ENCODE peak calls at places on chromosomes 5 and 9, in five cellular contexts. B is heart right ventricle, P is GM06990, Y is SK-N-MC, Q is keratinocyte. A is an unnamed sample.

GRCh38 chr5:95731571-95732554 is 727 bp downstream of the RHOBTB3 start:
- DNase-seq in Y (no peak), Q (no peak), P (peak; percentile 69), B (peak; percentile 66), A (no peak)

GRCh38 chr9:101029300-101030021 is 934 bp downstream of the PLPPR1 start:
- DNase-seq in Y (no peak), Q (no peak), B (no peak), P (no peak), A (no peak)

GRCh38 chr9:93090091-93090655 is 5.8 kb upstream of the CARD19 start:
- DNase-seq in Q (no peak), P (no peak), Y (no peak), B (no peak), A (no peak)

GRCh38 chr5:145244788-145245187 is 590.4 kb downstream of the PRELID2 start:
- DNase-seq in Q (no peak), P (no peak), Y (no peak), B (no peak), A (no peak)

GRCh38 chr5:129771058-129771838 is 23.4 kb downstream of the MINAR2 start:
- DNase-seq in P (no peak), B (no peak), Q (peak; percentile 21), Y (peak; percentile 62), A (no peak)

GRCh38 chr5:73125289-73125688 is 4.9 kb downstream of the TMEM171 start:
- DNase-seq in B (no peak), P (no peak), Y (no peak), Q (no peak), A (no peak)

GRCh38 chr9:107667269-107667681 is 177.7 kb upstream of the KLF4 start:
- DNase-seq in B (no peak), Y (no peak), Q (no peak), P (no peak), A (no peak)

GRCh38 chr9:105475302-105475701 is 27.5 kb downstream of the FSD1L start:
- DNase-seq in Q (no peak), P (no peak), B (no peak), Y (no peak), A (peak; percentile 24)

GRCh38 chr5:139354186-139354585 is 12.5 kb downstream of the PAIP2 start:
- DNase-seq in Y (no peak), P (no peak), Q (no peak), B (no peak), A (no peak)

GRCh38 chr5:158807947-158808346 is 291.8 kb downstream of the EBF1 start:
- DNase-seq in B (no peak), P (no peak), Q (no peak), Y (no peak), A (no peak)

GRCh38 chr5:75335486-75335885 is 1.5 kb upstream of the HMGCR start:
- DNase-seq in Y (no peak), Q (no peak), P (no peak), B (no peak), A (no peak)

GRCh38 chr5:139655727-139656271 is 7.7 kb downstream of the CXXC5 start:
- DNase-seq in P (no peak), B (peak; percentile 80), Y (no peak), Q (no peak), A (no peak)

GRCh38 chr9:14238044-14238443 is 75.9 kb downstream of the NFIB start:
- DNase-seq in Y (no peak), P (no peak), B (no peak), Q (no peak), A (no peak)

GRCh38 chr5:72246954-72247442 is 73.0 kb downstream of the MRPS27 start:
- DNase-seq in Y (no peak), B (no peak), P (no peak), Q (no peak), A (no peak)

GRCh38 chr9:16704489-16705111 is 165.9 kb downstream of the BNC2 start:
- DNase-seq in B (peak; percentile 34), Q (no peak), Y (no peak), P (no peak), A (no peak)

GRCh38 chr5:61455179-61456006 is 123.3 kb downstream of the ZSWIM6 start:
- DNase-seq in Y (no peak), Q (no peak), P (no peak), B (no peak), A (no peak)

GRCh38 chr9:90555351-90556057 is 87.1 kb downstream of the DIRAS2 start:
- DNase-seq in Q (no peak), B (no peak), P (no peak), Y (no peak), A (no peak)

GRCh38 chr9:90562229-90562628 is 80.4 kb downstream of the DIRAS2 start:
- DNase-seq in Q (no peak), Y (no peak), P (no peak), B (no peak), A (no peak)

GRCh38 chr9:90556897-90557296 is 85.7 kb downstream of the DIRAS2 start:
- DNase-seq in Y (no peak), P (no peak), Q (no peak), B (no peak), A (no peak)

DNA sequence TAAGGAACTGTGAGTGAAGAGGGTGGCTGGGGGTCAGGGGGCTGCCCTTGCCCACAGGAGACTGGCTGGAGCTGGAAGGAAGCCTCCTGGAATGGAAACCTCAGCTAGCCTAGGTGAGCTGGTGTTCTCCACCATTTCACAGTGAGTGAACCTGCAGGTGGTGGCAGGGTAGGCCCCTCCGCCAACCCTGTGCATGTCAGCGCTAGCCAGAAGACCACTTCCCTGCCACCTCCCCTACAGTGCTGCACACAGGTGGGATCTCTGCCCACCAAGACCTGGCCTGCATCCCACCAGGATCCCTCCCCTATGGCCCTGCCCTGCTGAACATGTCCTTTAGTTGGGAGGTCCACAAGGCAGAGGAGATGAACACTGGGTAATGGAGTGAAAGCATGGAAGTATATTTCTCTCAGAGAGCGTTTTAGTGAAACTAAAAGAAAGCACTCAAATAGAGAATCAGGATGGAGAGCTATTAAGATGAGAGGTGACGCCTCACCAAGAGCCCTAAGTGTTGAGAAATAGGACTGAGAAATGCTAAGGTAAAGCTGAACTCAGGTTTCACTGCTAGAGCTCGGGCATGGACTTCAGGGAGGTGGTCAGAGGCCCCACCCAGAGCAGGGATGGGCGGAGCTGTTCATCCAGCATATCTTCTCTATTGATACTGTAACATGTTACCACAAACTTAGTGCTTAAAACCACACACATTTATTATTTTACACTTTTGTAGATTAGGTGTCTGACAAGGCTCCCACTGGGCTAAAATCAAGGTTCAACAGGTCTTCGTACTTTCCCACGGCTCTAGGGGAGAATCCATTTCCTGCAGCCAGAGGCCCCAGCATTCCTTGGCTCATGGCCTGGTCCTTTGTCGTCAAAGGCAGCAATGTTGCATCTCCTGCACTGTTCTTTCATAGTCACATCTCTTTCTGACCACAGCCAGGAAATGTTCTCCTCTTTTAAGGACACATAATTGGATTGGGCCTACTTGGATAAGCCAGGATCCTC is 83.2 kb downstream of the DIRAS2 start:
- DNase-seq in Y (no peak), P (no peak), B (no peak), Q (no peak), A (no peak)
- H3K4me3 ChIP-seq in Y (no peak overlapping the region), P (no peak overlapping the region), B (no peak overlapping the region), Q (no peak overlapping the region), A (no peak overlapping the region)

DNA sequence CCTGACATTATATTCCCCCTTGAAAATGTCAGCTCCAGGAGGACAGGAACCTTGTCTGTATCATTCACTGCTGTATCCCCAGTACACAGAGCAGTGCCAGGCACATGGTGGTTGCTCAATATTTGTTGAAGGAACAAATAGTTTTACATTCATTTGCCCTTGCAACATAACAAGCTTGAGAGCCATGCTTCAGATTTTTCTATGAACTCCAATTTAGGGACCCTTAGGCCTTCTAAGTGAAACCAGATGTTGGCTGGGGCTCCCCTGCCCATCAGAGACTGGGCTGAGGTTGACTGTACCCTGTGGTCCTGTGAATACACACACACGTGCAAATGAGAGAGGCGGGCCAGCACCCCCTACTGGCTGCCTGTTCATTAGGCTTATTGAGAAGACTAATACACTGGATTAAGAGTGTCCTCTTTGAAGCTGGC is 214.9 kb upstream of the WWC1 start:
- DNase-seq in B (peak; percentile 35), Y (no peak), Q (no peak), P (no peak), A (peak; percentile 73)
- H3K4me3 ChIP-seq in B (no peak overlapping the region), Y (no peak overlapping the region), Q (no peak overlapping the region), P (no peak overlapping the region), A (no peak overlapping the region)

GRCh38 chr9:121650220-121651013 is 1.0 kb upstream of the DAB2IP start:
- DNase-seq in P (no peak), B (peak; percentile 64), Q (no peak), Y (peak; percentile 37), A (no peak)
- H3K4me3 ChIP-seq in P (no peak overlapping the region), B (peak overlapping the region; percentile 79), Q (no peak overlapping the region), Y (peak overlapping the region; percentile 94), A (no peak overlapping the region)

DNA sequence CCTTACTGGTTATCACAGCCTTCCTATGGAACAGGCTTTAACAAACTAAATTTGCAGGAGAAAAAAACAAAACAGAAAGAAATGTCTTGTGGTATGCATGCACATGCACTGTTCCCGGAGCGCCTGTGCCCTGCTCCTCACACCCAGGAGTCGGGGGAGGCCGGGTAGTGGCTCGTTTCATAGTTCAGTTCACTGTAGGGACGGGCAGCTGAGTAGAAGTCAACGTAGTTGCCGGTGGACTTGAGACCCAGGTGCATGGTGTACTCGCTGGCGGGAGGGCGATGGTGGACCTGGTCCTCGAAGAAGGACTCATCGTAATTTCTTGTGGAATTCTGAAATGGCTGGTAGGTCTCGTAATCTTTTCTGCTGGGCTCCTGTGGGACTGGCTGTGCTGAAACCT is 212.3 kb upstream of the DAP start:
- DNase-seq in B (no peak), Q (no peak), Y (no peak), P (no peak), A (no peak)
- H3K4me3 ChIP-seq in B (no peak overlapping the region), Q (no peak overlapping the region), Y (no peak overlapping the region), P (no peak overlapping the region), A (no peak overlapping the region)